ENCODE peak calls at places on chromosomes 3 and 15, in ten cellular contexts. B is GM12865, D is esophagus squamous epithelium, J is uterus, V is coronary artery, H is body of pancreas, Q is PC-9, Y is ascending aorta, R is adrenal gland, Z is tibial artery. N is an unnamed sample.

GRCh38 chr3:150868282-150868681 is 37.0 kb downstream of the MINDY4B start:
- DNase-seq in H (no peak), J (peak), Q (no peak), V (no peak), B (no peak), Y (no peak), R (peak), D (no peak), Z (no peak), N (no peak)

GRCh38 chr15:65303687-65304392 is 637 bp upstream of the RNU5B-1 start:
- DNase-seq in Z (peak), H (peak), Q (peak), D (no peak), V (peak), B (peak), Y (peak), R (no peak), J (peak), N (no peak)

GRCh38 chr3:192819001-192819569 is 91.7 kb upstream of the FGF12 start:
- DNase-seq in Y (no peak), R (peak), D (no peak), V (no peak), Z (no peak), Q (peak), J (no peak), B (peak), H (no peak), N (peak)

GRCh38 chr3:15805756-15806266 is 8.0 kb upstream of the ANKRD28 start:
- DNase-seq in Z (no peak), J (no peak), B (peak), D (no peak), Q (no peak), Y (no peak), R (no peak), H (no peak), V (no peak), N (peak)

GRCh38 chr15:98770984-98771383 is 122.6 kb downstream of the IGF1R start:
- DNase-seq in Q (no peak), Z (no peak), R (no peak), Y (no peak), B (no peak), J (no peak), H (no peak), V (no peak), D (no peak), N (no peak)

GRCh38 chr15:58546066-58546591 is 114.3 kb downstream of the LIPC start:
- DNase-seq in V (no peak), Y (no peak), Q (no peak), R (no peak), B (no peak), J (no peak), H (no peak), D (no peak), Z (no peak), N (no peak)

GRCh38 chr3:29693863-29694262 is 413.0 kb downstream of the RBMS3 start:
- DNase-seq in Y (no peak), Z (no peak), J (no peak), D (no peak), Q (peak), V (no peak), B (no peak), R (no peak), H (no peak), N (no peak)

GRCh38 chr3:125280966-125281365 is 68.4 kb upstream of the SLC12A8 start:
- DNase-seq in Y (no peak), B (no peak), Z (no peak), V (no peak), Q (no peak), D (no peak), J (no peak), R (no peak), H (no peak), N (no peak)

GRCh38 chr15:92165001-92165346 is 228.7 kb upstream of the ST8SIA2 start:
- DNase-seq in V (no peak), D (no peak), Y (no peak), H (no peak), Z (no peak), R (no peak), Q (no peak), J (no peak), B (no peak), N (no peak)

GRCh38 chr15:78766041-78766440 is 45.2 kb downstream of the ADAMTS7 start:
- DNase-seq in Q (no peak), Z (peak), Y (peak), H (no peak), R (no peak), V (no peak), B (no peak), D (no peak), J (peak), N (no peak)

GRCh38 chr15:75307778-75308390 is 25.2 kb downstream of the GOLGA6D start:
- DNase-seq in B (peak), J (no peak), H (peak), D (no peak), Z (no peak), Q (peak), R (peak), V (no peak), Y (no peak), N (peak)

GRCh38 chr15:36271048-36271447 is 308.4 kb upstream of the CDIN1 start:
- DNase-seq in V (no peak), J (no peak), Y (no peak), R (no peak), B (no peak), H (no peak), Q (no peak), Z (no peak), D (no peak), N (no peak)

GRCh38 chr3:13006216-13006990 is 66.8 kb downstream of the IQSEC1 start:
- DNase-seq in J (no peak), Q (no peak), Y (no peak), Z (no peak), R (no peak), D (no peak), H (no peak), V (no peak), B (no peak), N (no peak)

GRCh38 chr3:105235785-105236184 is 130.9 kb upstream of the ALCAM start:
- DNase-seq in Q (no peak), V (no peak), J (no peak), Y (no peak), H (no peak), B (no peak), Z (no peak), D (no peak), R (no peak), N (no peak)

GRCh38 chr3:112302881-112303761 is 9.1 kb upstream of the SLC9C1 start:
- DNase-seq in R (no peak), Y (no peak), H (no peak), J (no peak), Z (no peak), D (no peak), Q (no peak), B (peak), V (no peak), N (no peak)

GRCh38 chr3:157282261-157283191 is 122.6 kb upstream of the CCNL1 start:
- DNase-seq in H (peak), Q (no peak), V (no peak), Z (peak), J (peak), D (no peak), R (peak), B (no peak), Y (peak), N (no peak)

GRCh38 chr15:63448261-63448660 is 56.1 kb upstream of the USP3 start:
- DNase-seq in J (no peak), H (no peak), Y (no peak), R (no peak), Q (no peak), B (no peak), V (no peak), Z (peak), D (no peak), N (no peak)

GRCh38 chr3:56096941-56097340 is 371.3 kb downstream of the ERC2 start:
- DNase-seq in B (no peak), J (no peak), R (no peak), Q (no peak), Z (no peak), D (no peak), Y (no peak), H (no peak), V (no peak), N (no peak)

GRCh38 chr3:115657168-115657567 is 33.9 kb downstream of the GAP43 start:
- DNase-seq in H (no peak), B (no peak), Y (no peak), V (no peak), Q (no peak), R (no peak), Z (no peak), D (no peak), J (no peak), N (no peak)

GRCh38 chr15:29034151-29034550 is 148.4 kb downstream of the APBA2 start:
- DNase-seq in J (no peak), D (no peak), Z (no peak), V (no peak), H (no peak), B (no peak), R (peak), Y (no peak), Q (no peak), N (no peak)

GRCh38 chr3:180073561-180073960 is 36.8 kb upstream of the PEX5L start:
- DNase-seq in J (no peak), Q (no peak), Z (no peak), B (no peak), R (no peak), Y (no peak), H (no peak), D (no peak), V (no peak), N (no peak)

GRCh38 chr15:81098884-81099601 is 35.0 kb upstream of the CFAP161 start:
- DNase-seq in Q (no peak), Z (no peak), D (no peak), V (no peak), Y (no peak), R (peak), H (no peak), B (no peak), J (no peak), N (no peak)

GRCh38 chr15:73982251-73982962 is 9.7 kb downstream of the STOML1 start:
- DNase-seq in R (peak), J (peak), B (peak), Z (peak), D (no peak), Q (peak), V (peak), H (peak), Y (peak), N (no peak)

DNA sequence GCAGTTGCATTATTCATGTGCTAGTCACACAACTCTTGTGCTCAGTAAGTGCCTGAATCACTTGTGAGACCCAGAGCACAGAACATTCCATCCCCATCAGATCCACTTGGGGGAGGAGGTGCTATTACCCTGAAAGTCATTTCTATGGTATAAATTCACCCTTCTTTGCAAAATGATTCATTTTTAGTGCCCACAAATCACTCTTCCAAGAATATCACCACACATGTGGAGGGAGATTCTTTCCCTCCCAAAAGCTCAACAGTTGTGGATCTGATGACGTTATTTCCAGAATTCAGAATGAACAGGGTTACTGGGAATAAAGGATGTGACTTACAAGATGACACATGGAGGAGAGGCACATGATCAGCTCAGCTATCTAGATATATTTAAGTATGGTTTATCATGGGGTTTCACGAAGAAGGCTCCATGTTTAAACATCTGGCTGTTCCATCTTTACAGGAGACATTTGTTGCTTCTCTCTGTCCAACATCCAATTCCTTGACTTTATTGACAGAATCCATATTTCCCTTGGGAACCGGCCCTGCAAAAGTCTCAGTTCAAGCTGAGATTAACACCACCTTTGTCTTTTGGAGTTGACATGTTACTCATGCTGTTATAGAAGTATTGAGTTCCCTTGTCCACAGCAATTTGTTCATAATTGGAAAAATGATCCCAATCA is 214.2 kb upstream of the PROK2 start:
- DNase-seq in Y (no peak), B (no peak), H (no peak), R (no peak), V (no peak), D (no peak), J (no peak), Z (no peak), Q (no peak), N (no peak)
- TF ChIP-seq CTCF in Y (no peak), B (no peak), H (no peak), R (no peak), V (no peak), D (no peak), J (no peak), Z (no peak), Q (no peak), N (no peak)

DNA sequence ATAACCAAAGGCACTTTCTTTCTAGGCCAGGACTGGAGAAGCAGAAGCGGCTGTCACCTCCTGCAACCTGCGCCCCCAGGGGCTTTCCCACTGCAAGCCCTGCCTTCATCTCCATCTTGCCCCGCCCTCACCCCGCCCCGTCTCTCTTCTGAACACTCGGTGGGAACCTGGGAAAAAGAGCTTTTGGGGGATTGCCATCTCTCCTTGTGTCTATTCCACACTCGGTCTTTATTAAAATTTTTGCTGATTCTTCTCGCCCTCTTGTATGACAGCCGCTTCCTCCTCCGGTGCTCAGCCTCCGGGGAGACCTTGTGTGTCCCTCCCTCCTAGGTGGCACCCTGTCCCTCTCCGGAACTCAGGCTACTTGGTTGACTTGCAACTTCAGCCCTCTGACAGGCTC is 41.9 kb upstream of the SPESP1 start:
- DNase-seq in J (no peak), Z (no peak), Y (no peak), D (no peak), H (no peak), V (no peak), R (no peak), B (no peak), Q (no peak), N (peak)
- H3K4me3 ChIP-seq in J (no peak), Z (no peak), Y (no peak), D (no peak), H (no peak), V (no peak), R (no peak), B (no peak), Q (no peak), N (no peak)

GRCh38 chr3:183868804-183869203 is 15.9 kb downstream of the PARL start:
- DNase-seq in Y (no peak), B (no peak), J (no peak), Z (no peak), Q (no peak), D (no peak), R (no peak), V (no peak), H (no peak), N (no peak)

GRCh38 chr3:183870563-183870962 is 14.1 kb downstream of the PARL start:
- DNase-seq in H (no peak), Y (no peak), J (no peak), Z (no peak), V (no peak), B (no peak), R (no peak), Q (no peak), D (no peak), N (no peak)

GRCh38 chr3:183873986-183874385 is 10.7 kb downstream of the PARL start:
- DNase-seq in J (no peak), Q (no peak), B (no peak), Y (no peak), Z (no peak), V (no peak), H (no peak), D (no peak), R (no peak), N (no peak)

DNA sequence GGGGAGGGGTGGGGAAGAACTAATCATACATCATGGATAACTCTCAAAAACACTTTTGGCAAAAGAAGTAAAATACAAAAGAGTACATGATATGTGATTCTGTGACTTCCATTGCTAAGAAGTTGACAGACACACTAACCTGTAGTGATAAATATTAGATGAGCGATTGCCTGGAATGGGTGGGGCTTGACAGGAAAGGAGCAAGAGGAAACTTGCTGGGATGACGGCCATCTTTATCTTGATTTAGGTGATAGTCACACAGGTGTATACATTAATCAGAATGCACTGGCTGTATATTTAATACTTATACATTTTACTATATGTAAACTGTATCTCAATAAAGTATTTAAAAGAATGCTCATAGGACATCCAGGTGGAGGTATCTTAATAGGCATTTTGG is 13.1 kb downstream of the PARL start:
- DNase-seq in D (no peak), Y (no peak), H (no peak), V (no peak), B (no peak), Q (no peak), Z (no peak), R (no peak), J (no peak), N (no peak)
- TF ChIP-seq CTCF in D (no peak), Y (no peak), H (no peak), V (no peak), B (no peak), Q (no peak), Z (no peak), R (no peak), J (no peak), N (no peak)

GRCh38 chr3:59472541-59472940 is 422.7 kb upstream of the CFAP20DC start:
- DNase-seq in R (no peak), Z (no peak), V (no peak), Q (no peak), J (no peak), B (no peak), H (no peak), D (no peak), Y (no peak), N (no peak)
- H3K4me3 ChIP-seq in R (no peak), Z (no peak), V (no peak), Q (no peak), J (no peak), B (no peak), H (no peak), D (no peak), Y (no peak), N (no peak)

DNA sequence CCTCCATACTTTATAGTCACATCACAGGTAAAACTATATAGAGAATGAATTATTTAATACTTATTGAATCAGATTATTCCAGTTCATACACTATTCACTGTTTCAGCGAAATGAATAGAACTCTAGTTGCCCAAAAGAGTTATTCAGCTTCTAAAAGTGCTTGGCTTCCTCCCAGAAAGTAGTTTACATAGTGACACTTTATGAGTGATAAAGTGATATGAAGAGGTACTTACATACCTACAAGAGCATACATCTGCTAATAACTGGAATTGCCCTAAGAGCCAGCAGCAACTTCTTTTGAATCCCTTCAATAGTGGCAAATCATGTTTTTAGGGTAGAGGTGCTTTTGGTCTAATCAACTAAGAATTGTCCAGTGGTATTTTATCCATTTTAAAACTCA is 635.1 kb upstream of the AGTR1 start:
- DNase-seq in Y (no peak), B (no peak), Q (no peak), R (no peak), H (no peak), D (no peak), J (no peak), Z (no peak), V (no peak), N (no peak)
- TF ChIP-seq CTCF in Y (no peak), B (no peak), Q (no peak), R (no peak), H (no peak), D (no peak), J (no peak), Z (no peak), V (no peak), N (no peak)

DNA sequence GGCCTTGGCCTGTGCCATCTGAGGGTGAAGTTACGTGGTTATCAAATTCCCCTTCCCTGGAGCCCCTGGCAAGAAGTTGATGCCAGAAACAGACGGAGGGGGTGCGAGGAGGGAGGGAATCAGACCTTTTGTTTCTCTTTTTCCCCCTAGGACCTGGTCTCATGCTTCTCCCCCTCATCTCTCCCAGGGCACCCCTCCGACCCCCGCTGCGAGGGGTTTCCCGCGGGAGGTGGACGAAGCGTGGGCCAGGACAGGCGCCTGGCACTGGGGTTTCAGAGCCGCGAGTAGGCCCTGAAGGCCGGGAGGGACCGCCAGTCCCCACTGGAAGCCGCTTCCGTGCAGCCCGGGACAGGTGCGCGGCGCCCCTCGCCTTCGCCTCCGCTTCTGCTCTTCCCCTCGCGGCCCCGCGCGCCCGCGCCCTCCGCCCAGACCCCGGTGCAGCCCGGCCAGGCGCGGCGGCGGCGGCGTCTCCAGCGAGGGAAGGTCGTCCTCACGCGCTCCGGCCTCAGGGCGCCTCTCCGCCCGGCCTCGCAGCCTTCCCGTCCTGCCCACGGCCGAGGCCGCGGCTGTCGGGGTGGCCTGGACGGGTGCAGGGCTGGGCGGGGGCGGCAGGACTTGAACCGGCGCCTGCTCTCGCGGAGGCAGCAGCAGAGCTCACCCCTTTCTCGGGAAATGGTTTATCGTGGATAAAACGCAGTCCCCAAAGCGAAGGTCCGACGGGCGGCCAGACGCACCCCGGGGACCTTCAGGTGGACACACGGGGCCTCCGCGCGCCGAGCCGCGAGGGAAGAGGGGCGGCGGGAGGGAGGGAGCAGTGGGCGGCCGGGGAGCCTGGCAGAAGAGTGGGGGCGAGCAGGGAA is 31.5 kb upstream of the ADAMTS17 start:
- DNase-seq in D (no peak), Q (no peak), H (peak), R (no peak), V (no peak), Z (no peak), B (no peak), J (peak), Y (no peak), N (no peak)
- H3K4me3 ChIP-seq in D (peak), Q (no peak), H (no peak), R (no peak), V (peak), Z (peak), B (no peak), J (peak), Y (peak), N (no peak)

DNA sequence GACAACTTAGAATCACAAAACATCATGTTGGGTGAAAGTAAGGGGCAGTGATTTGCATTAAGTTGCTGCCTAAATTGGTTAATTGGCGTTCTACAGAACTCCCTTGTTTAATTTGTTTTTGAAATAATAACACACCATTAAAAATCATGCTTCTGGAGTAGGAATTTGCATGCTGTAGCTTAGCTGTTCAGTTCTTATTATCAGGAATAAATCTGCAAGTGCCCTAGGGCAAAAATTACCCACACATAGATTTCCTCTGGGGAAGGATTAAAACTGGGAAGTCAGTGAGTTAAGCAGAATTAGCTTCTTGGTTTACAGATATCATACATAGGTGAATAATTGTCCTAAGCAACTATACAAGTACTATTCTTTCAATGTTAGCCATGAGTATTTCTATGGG is 381.6 kb upstream of the NAALADL2 start:
- DNase-seq in Z (no peak), V (no peak), H (no peak), Q (no peak), Y (no peak), R (no peak), D (no peak), J (no peak), B (no peak), N (no peak)
- TF ChIP-seq CTCF in Z (no peak), V (no peak), H (no peak), Q (no peak), Y (no peak), R (no peak), D (no peak), J (no peak), B (no peak), N (no peak)

N was measured in GM06990.